ENCODE peak calls at places on chromosomes 5 and 9, in seven cellular contexts. V is ELR; N is stimulated activated CD8-positive, alpha-beta memory T cell treated with anti-CD3 and anti-CD28 coated beads, Interleukin-4, amount 100 ng/mL, for 24 hours; D is HFFc6; W is DMS153; P is lower leg skin; S is A172. H is an unnamed sample.
A peak's percentile ranks its signal among the peaks of the same experiment; 100 is the strongest.

GRCh38 chr5:37662789-37663475 is 176.9 kb downstream of the GDNF start:
- DNase-seq in D (no peak), V (no peak), S (no peak), N (no peak), P (no peak), W (no peak), H (no peak)

GRCh38 chr9:95268681-95269080 is 48.8 kb downstream of the FANCC start:
- DNase-seq in W (peak; percentile 68), P (no peak), V (peak; percentile 19), D (peak; percentile 8), N (no peak), S (no peak), H (peak; percentile 22)

GRCh38 chr5:37771731-37772130 is 68.1 kb downstream of the GDNF start:
- DNase-seq in V (peak; percentile 99), N (no peak), W (no peak), S (peak; percentile 95), D (peak; percentile 99), P (no peak), H (peak; percentile 12)

GRCh38 chr5:55063899-55064298 is 38.5 kb upstream of the GZMA start:
- DNase-seq in D (peak; percentile 56), S (no peak), W (no peak), P (no peak), V (peak; percentile 61), N (no peak), H (no peak)

GRCh38 chr5:144742376-144742775 is 571.7 kb downstream of the KCTD16 start:
- DNase-seq in D (no peak), S (no peak), W (no peak), N (no peak), V (no peak), P (no peak), H (no peak)

GRCh38 chr5:72767289-72768010 is 49.0 kb upstream of the TNPO1 start:
- DNase-seq in S (no peak), V (peak; percentile 13), P (no peak), W (peak; percentile 61), N (no peak), D (no peak), H (peak; percentile 2)

GRCh38 chr5:94433393-94434149 is 184.8 kb downstream of the KIAA0825 start:
- DNase-seq in W (no peak), D (peak; percentile 12), N (no peak), V (peak; percentile 26), P (peak; percentile 59), S (peak; percentile 5), H (no peak)

GRCh38 chr5:72036951-72037350 is 70.3 kb upstream of the MAP1B start:
- DNase-seq in W (no peak), P (no peak), D (peak; percentile 36), S (no peak), N (no peak), V (peak; percentile 55), H (no peak)

GRCh38 chr5:179451099-179451812 is 99.1 kb upstream of the RUFY1 start:
- DNase-seq in V (no peak), S (no peak), N (no peak), P (no peak), W (no peak), D (no peak), H (no peak)

GRCh38 chr9:122206118-122207046 is 22.4 kb downstream of the LHX6 start:
- DNase-seq in S (peak; percentile 79), P (no peak), V (peak; percentile 55), D (peak; percentile 69), N (no peak), W (no peak), H (no peak)

GRCh38 chr5:137739737-137740136 is 3.8 kb upstream of the KLHL3 start:
- DNase-seq in P (no peak), N (no peak), W (no peak), S (no peak), V (no peak), D (no peak), H (no peak)

GRCh38 chr5:58482536-58482935 is 8.7 kb upstream of the GAPT start:
- DNase-seq in P (no peak), D (no peak), V (no peak), S (no peak), W (no peak), N (no peak), H (no peak)

GRCh38 chr5:172283020-172283861 is at the start of gene UBTD2:
- DNase-seq in P (peak; percentile 60), V (peak; percentile 85), S (peak; percentile 60), W (peak; percentile 32), N (peak; percentile 65), D (peak; percentile 66), H (peak; percentile 73)

GRCh38 chr9:93597871-93598646 is 21.7 kb downstream of the PHF2 start:
- DNase-seq in S (no peak), P (no peak), N (no peak), V (no peak), D (no peak), W (no peak), H (no peak)

GRCh38 chr5:174151579-174152181 is 106.2 kb downstream of the NSG2 start:
- DNase-seq in D (no peak), V (no peak), W (no peak), P (no peak), S (no peak), N (no peak), H (no peak)

GRCh38 chr9:38737246-38737645 is 17.3 kb upstream of the FAM240B start:
- DNase-seq in W (no peak), D (no peak), P (no peak), V (no peak), N (no peak), S (no peak), H (no peak)

GRCh38 chr5:134125195-134126015 is 10.9 kb downstream of the TCF7 start:
- DNase-seq in W (no peak), P (peak; percentile 34), D (peak; percentile 92), N (no peak), S (peak; percentile 99), V (peak; percentile 93), H (peak; percentile 68)

GRCh38 chr5:149731332-149731616 is 1.2 kb downstream of the PPARGC1B start:
- DNase-seq in D (no peak), S (no peak), W (no peak), P (no peak), V (no peak), N (no peak), H (no peak)

GRCh38 chr5:10874561-10874960 is 113.5 kb upstream of the DAP start:
- DNase-seq in N (no peak), P (no peak), D (no peak), W (no peak), S (no peak), V (no peak), H (no peak)

GRCh38 chr9:121700165-121700830 is 48.9 kb downstream of the DAB2IP start:
- DNase-seq in V (peak; percentile 66), P (peak; percentile 58), D (peak; percentile 24), W (peak; percentile 37), S (peak; percentile 40), N (peak; percentile 14), H (peak; percentile 55)